ENCODE peak calls at places on chromosomes 2 and 18, in six cellular contexts. One of them, this sample, is unnamed. For H3K36me3 and H3K4me1, the result is how much of the 10 kb centered on the place peaks cover.

GRCh38 chr2:48543895-48544294 is 13.9 kb downstream of the STON1 start:
- DNase-seq in aorta: no peak
- DNase-seq in lower lobe of right lung: no peak
- DNase-seq in K562: no peak
- DNase-seq in transverse colon: no peak
- DNase-seq in left ventricle myocardium inferior: no peak
- DNase-seq in this sample: no peak

GRCh38 chr2:15999592-16000469 is 59.5 kb downstream of the MYCN start:
- DNase-seq in lower lobe of right lung: no peak
- DNase-seq in aorta: no peak
- DNase-seq in left ventricle myocardium inferior: no peak
- DNase-seq in transverse colon: no peak
- DNase-seq in K562: no peak
- DNase-seq in this sample: no peak

GRCh38 chr18:38450876-38451275 is 885.3 kb upstream of the CELF4 start:
- DNase-seq in K562: no peak
- DNase-seq in aorta: no peak
- DNase-seq in transverse colon: no peak
- DNase-seq in lower lobe of right lung: no peak
- DNase-seq in left ventricle myocardium inferior: no peak
- DNase-seq in this sample: no peak

GRCh38 chr2:231575612-231576256 is 16.9 kb upstream of the TEX44 start:
- DNase-seq in lower lobe of right lung: peak
- DNase-seq in K562: no peak
- DNase-seq in aorta: no peak
- DNase-seq in transverse colon: no peak
- DNase-seq in left ventricle myocardium inferior: no peak
- DNase-seq in this sample: no peak

GRCh38 chr2:149537098-149537726 is 50.4 kb downstream of the MMADHC start:
- DNase-seq in lower lobe of right lung: no peak
- DNase-seq in left ventricle myocardium inferior: no peak
- DNase-seq in K562: no peak
- DNase-seq in aorta: no peak
- DNase-seq in transverse colon: no peak
- DNase-seq in this sample: peak

GRCh38 chr2:120347387-120348010 is 1.6 kb downstream of the INHBB start:
- DNase-seq in lower lobe of right lung: no peak
- DNase-seq in aorta: no peak
- DNase-seq in K562: no peak
- DNase-seq in transverse colon: no peak
- DNase-seq in left ventricle myocardium inferior: no peak
- DNase-seq in this sample: no peak

GRCh38 chr18:21682276-21683051 is 22.1 kb downstream of the ABHD3 start:
- DNase-seq in lower lobe of right lung: no peak
- DNase-seq in left ventricle myocardium inferior: no peak
- DNase-seq in aorta: no peak
- DNase-seq in transverse colon: no peak
- DNase-seq in K562: no peak
- DNase-seq in this sample: peak

GRCh38 chr2:72859831-72860262 is 27.4 kb upstream of the SPR start:
- DNase-seq in transverse colon: peak
- DNase-seq in K562: peak
- DNase-seq in left ventricle myocardium inferior: no peak
- DNase-seq in aorta: no peak
- DNase-seq in lower lobe of right lung: no peak
- DNase-seq in this sample: peak

GRCh38 chr2:202589582-202589949 is 45.2 kb upstream of the FAM117B start:
- DNase-seq in aorta: no peak
- DNase-seq in transverse colon: no peak
- DNase-seq in lower lobe of right lung: no peak
- DNase-seq in left ventricle myocardium inferior: no peak
- DNase-seq in K562: no peak
- DNase-seq in this sample: no peak

GRCh38 chr2:105455488-105455991 is 56.7 kb upstream of the FHL2 start:
- DNase-seq in lower lobe of right lung: no peak
- DNase-seq in aorta: no peak
- DNase-seq in K562: no peak
- DNase-seq in left ventricle myocardium inferior: no peak
- DNase-seq in transverse colon: peak
- DNase-seq in this sample: no peak

GRCh38 chr2:165239230-165239629 is at the start of gene SCN2A:
- DNase-seq in left ventricle myocardium inferior: no peak
- DNase-seq in aorta: no peak
- DNase-seq in K562: peak
- DNase-seq in transverse colon: no peak
- DNase-seq in lower lobe of right lung: no peak
- DNase-seq in this sample: no peak

GRCh38 chr2:239832101-239832994 is 192.8 kb downstream of the NDUFA10 start:
- DNase-seq in lower lobe of right lung: no peak
- DNase-seq in K562: no peak
- DNase-seq in aorta: no peak
- DNase-seq in left ventricle myocardium inferior: no peak
- DNase-seq in transverse colon: no peak
- DNase-seq in this sample: no peak

DNA sequence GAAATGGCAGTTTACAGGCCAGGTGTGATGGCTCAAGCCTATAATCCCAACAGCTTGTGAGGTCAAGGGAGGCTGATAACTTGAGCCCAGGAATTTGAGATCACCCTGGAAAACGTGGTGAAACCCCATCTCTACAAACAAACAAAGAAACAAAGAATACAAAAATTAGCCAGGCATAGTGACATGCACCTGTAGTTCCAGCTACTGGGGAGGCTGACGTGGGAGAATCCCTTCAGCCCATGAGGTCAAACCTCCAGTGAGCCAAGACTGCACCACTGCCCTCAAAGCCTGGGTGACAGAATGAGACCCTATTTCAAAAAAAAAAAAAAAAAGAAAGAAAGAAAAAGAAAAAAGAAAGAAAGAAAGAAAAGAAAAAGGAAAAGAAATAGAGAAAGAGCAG is 421.7 kb upstream of the CHST9 start:
- DNase-seq in left ventricle myocardium inferior: no peak
- DNase-seq in K562: no peak
- DNase-seq in aorta: no peak
- DNase-seq in transverse colon: no peak
- DNase-seq in lower lobe of right lung: no peak
- DNase-seq in this sample: no peak
- H3K4me3 ChIP-seq in left ventricle myocardium inferior: no peak
- H3K4me3 ChIP-seq in K562: no peak
- H3K4me3 ChIP-seq in aorta: no peak
- H3K4me3 ChIP-seq in transverse colon: no peak
- H3K4me3 ChIP-seq in lower lobe of right lung: no peak
- H3K4me3 ChIP-seq in this sample: no peak

GRCh38 chr2:219210572-219211362 is 4.2 kb downstream of the ZFAND2B start:
- DNase-seq in left ventricle myocardium inferior: no peak
- DNase-seq in aorta: no peak
- DNase-seq in K562: no peak
- DNase-seq in lower lobe of right lung: no peak
- DNase-seq in transverse colon: no peak
- DNase-seq in this sample: no peak
- H3K36me3 ChIP-seq in left ventricle myocardium inferior: half or more
- H3K36me3 ChIP-seq in aorta: under half
- H3K36me3 ChIP-seq in K562: half or more
- H3K36me3 ChIP-seq in lower lobe of right lung: half or more
- H3K36me3 ChIP-seq in transverse colon: under half
- H3K36me3 ChIP-seq in this sample: under half

GRCh38 chr2:129945557-129945956 is 33.9 kb upstream of the RAB6C start:
- DNase-seq in transverse colon: no peak
- DNase-seq in aorta: no peak
- DNase-seq in lower lobe of right lung: no peak
- DNase-seq in left ventricle myocardium inferior: no peak
- DNase-seq in K562: no peak
- DNase-seq in this sample: no peak
- H3K4me1 ChIP-seq in transverse colon: under half
- H3K4me1 ChIP-seq in aorta: under half
- H3K4me1 ChIP-seq in lower lobe of right lung: under half
- H3K4me1 ChIP-seq in left ventricle myocardium inferior: under half
- H3K4me1 ChIP-seq in K562: under half
- H3K4me1 ChIP-seq in this sample: under half

GRCh38 chr2:112724611-112725525 is 4.0 kb downstream of the NT5DC4 start:
- DNase-seq in K562: peak
- DNase-seq in left ventricle myocardium inferior: no peak
- DNase-seq in lower lobe of right lung: no peak
- DNase-seq in aorta: no peak
- DNase-seq in transverse colon: no peak
- DNase-seq in this sample: no peak
- H3K4me3 ChIP-seq in K562: no peak
- H3K4me3 ChIP-seq in left ventricle myocardium inferior: no peak
- H3K4me3 ChIP-seq in lower lobe of right lung: no peak
- H3K4me3 ChIP-seq in aorta: no peak
- H3K4me3 ChIP-seq in transverse colon: no peak
- H3K4me3 ChIP-seq in this sample: no peak